ENCODE peak calls at places on chromosomes 6 and 20, in four cellular contexts. J, G, M and N are unnamed samples.

GRCh38 chr20:6169251-6169650 is 46.4 kb upstream of the FERMT1 start:
- DNase-seq in J (no peak), G (no peak), M (no peak), N (no peak)

GRCh38 chr6:12169377-12169776 is 120.8 kb upstream of the EDN1 start:
- DNase-seq in J (no peak), G (no peak), M (no peak), N (no peak)

GRCh38 chr20:3846378-3846739 is 275 bp upstream of the MAVS start:
- DNase-seq in J (no peak), G (no peak), M (peak), N (no peak)

GRCh38 chr20:57012691-57013090 is 253.8 kb downstream of the BMP7 start:
- DNase-seq in J (no peak), G (no peak), M (no peak), N (no peak)

GRCh38 chr6:31441368-31442267 is 38.2 kb downstream of the MICA start:
- DNase-seq in J (no peak), G (peak), M (peak), N (peak)

GRCh38 chr6:2877057-2877882 is 25.8 kb downstream of the SERPINB9 start:
- DNase-seq in J (no peak), G (no peak), M (no peak), N (no peak)

GRCh38 chr20:57526067-57526884 is 1.3 kb upstream of the CTCFL start:
- DNase-seq in J (no peak), G (peak), M (no peak), N (no peak)

GRCh38 chr6:157761926-157762325 is 61.1 kb upstream of the SNX9 start:
- DNase-seq in J (no peak), G (no peak), M (no peak), N (no peak)

GRCh38 chr20:24634855-24635254 is 165.4 kb downstream of the SYNDIG1 start:
- DNase-seq in J (peak), G (no peak), M (no peak), N (no peak)

GRCh38 chr20:8744228-8744844 is 324.6 kb upstream of the PLCB4 start:
- DNase-seq in J (no peak), G (no peak), M (no peak), N (no peak)

GRCh38 chr6:151317206-151317994 is 74.0 kb downstream of the ZBTB2 start:
- DNase-seq in J (peak), G (no peak), M (no peak), N (no peak)

GRCh38 chr6:6091608-6092002 is 84.9 kb upstream of the NRN1 start:
- DNase-seq in J (no peak), G (no peak), M (no peak), N (no peak)

GRCh38 chr6:35228483-35228882 is 14.7 kb downstream of the SCUBE3 start:
- DNase-seq in J (no peak), G (no peak), M (no peak), N (no peak)

GRCh38 chr6:31723245-31723979 is at the start of gene MPIG6B:
- DNase-seq in J (no peak), G (no peak), M (no peak), N (no peak)

GRCh38 chr20:38032585-38033329 is 499 bp downstream of the TTI1 start:
- DNase-seq in J (no peak), G (peak), M (peak), N (no peak)

GRCh38 chr20:25071722-25072121 is 10.2 kb downstream of the VSX1 start:
- DNase-seq in J (no peak), G (no peak), M (no peak), N (no peak)

GRCh38 chr6:107683183-107683582 is 140.9 kb downstream of the SCML4 start:
- DNase-seq in J (no peak), G (no peak), M (no peak), N (no peak)

GRCh38 chr6:54426995-54427394 is 118.8 kb downstream of the TINAG start:
- DNase-seq in J (no peak), G (no peak), M (no peak), N (no peak)

GRCh38 chr6:70131528-70131927 is 171.4 kb downstream of the COL9A1 start:
- DNase-seq in J (no peak), G (no peak), M (no peak), N (no peak)

GRCh38 chr6:41878246-41878645 is 16.9 kb downstream of the USP49 start:
- DNase-seq in J (no peak), G (no peak), M (no peak), N (no peak)

GRCh38 chr20:14235355-14235754 is 102.1 kb downstream of the FLRT3 start:
- DNase-seq in J (peak), G (no peak), M (no peak), N (no peak)

GRCh38 chr6:146546440-146546839 is 2.8 kb downstream of the RAB32 start:
- DNase-seq in J (peak), G (no peak), M (no peak), N (no peak)

GRCh38 chr20:33914871-33915270 is 78.8 kb upstream of the RALY start:
- DNase-seq in J (peak), G (no peak), M (no peak), N (no peak)

GRCh38 chr6:17700421-17701416 is 6.0 kb downstream of the NUP153 start:
- DNase-seq in J (no peak), G (no peak), M (no peak), N (no peak)

GRCh38 chr6:130417951-130418350 is 52.1 kb downstream of the TMEM200A start:
- DNase-seq in J (no peak), G (no peak), M (no peak), N (no peak)

GRCh38 chr6:52482903-52483670 is 62.9 kb downstream of the EFHC1 start:
- DNase-seq in J (no peak), G (no peak), M (no peak), N (no peak)

GRCh38 chr20:38270869-38271608 is 10.5 kb upstream of the KIAA1755 start:
- DNase-seq in J (peak), G (no peak), M (peak), N (no peak)

GRCh38 chr6:117920493-117920845 is 13.4 kb downstream of the SLC35F1 start:
- DNase-seq in J (no peak), G (no peak), M (no peak), N (peak)

DNA sequence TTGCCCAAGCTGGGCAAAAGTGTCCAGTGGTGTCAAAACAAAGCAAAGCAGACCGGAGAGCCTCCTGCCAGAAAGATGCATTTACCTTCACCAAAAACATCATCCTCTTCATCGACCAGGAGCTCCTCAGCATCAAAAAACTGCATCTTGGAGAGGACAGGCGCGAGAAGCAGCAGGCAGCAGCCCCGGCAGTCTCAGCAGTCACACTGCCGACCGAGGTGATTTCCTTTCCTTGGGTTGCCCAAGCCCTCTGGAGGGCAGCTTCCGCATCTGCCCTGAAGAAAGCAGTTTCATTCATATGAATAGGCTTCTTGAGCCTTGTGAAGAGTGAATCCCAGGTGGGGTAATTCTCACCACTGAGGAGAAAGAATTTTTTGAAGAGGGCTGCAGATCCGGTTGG is at the start of gene RIPOR2:
- DNase-seq in J (no peak), G (peak), M (peak), N (no peak)
- TF ChIP-seq CTCF in J (no peak), G (no peak), M (no peak), N (no peak)

GRCh38 chr20:50733644-50734349 is 2.4 kb downstream of the PARD6B start:
- DNase-seq in J (no peak), G (no peak), M (no peak), N (no peak)
- H3K4me3 ChIP-seq in J (peak), G (no peak), M (no peak), N (no peak)

DNA sequence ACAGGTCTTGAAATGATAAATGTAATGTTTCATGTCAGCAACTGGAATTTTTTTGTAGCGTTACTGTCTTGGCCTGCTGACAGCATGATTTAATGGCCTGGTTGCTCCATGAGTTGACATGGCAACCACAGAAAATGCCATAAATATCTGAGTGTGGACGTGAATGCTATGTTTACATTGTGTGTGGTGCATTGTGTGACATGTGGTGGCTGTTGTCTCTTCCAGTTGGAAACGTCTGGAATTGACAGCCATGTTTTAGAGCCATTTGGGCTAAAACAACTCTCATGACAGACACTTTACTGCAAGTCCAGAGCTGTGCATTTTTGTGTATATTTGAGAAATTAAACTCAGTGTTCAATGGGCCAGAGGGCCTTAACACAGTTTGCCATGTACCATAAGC is 170.0 kb downstream of the FOXA2 start:
- DNase-seq in J (no peak), G (no peak), M (no peak), N (no peak)
- TF ChIP-seq CTCF in J (no peak), G (no peak), M (no peak), N (no peak)

DNA sequence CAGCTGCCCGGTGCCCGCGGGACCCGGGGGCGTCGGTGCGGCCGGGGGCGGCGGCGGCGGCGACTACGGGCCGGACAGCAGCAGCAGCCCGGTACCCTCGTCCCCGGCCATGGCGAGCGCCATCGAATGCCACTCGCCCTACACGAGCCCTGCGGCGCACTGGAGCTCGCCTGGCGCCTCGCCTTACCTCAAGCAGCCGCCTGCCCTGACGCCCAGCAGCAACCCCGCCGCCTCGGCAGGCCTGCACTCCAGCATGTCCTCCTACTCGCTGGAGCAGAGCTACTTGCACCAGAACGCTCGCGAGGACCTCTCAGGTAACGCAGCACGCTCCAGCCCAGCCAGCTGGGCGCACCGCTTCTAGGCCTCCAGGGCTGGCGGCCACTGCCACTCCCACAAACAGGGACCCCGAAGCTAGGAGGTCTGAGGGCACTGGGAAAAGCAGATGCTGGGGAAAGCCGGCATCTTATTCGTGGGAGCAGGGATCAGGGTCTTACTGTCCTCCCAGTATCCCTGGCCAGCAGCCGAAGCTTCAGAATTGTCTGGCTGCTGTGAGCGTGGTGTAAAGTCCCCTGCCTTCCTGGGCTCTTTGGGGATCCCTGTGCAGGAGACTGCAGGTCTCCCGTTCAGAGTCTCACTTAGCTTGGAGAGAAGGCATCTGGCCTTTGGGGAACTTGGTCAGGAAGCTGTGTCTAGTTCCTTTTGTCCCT is 1.6 kb downstream of the FOXF2 start:
- DNase-seq in J (no peak), G (no peak), M (no peak), N (no peak)
- H3K4me3 ChIP-seq in J (no peak), G (peak), M (peak), N (peak)

DNA sequence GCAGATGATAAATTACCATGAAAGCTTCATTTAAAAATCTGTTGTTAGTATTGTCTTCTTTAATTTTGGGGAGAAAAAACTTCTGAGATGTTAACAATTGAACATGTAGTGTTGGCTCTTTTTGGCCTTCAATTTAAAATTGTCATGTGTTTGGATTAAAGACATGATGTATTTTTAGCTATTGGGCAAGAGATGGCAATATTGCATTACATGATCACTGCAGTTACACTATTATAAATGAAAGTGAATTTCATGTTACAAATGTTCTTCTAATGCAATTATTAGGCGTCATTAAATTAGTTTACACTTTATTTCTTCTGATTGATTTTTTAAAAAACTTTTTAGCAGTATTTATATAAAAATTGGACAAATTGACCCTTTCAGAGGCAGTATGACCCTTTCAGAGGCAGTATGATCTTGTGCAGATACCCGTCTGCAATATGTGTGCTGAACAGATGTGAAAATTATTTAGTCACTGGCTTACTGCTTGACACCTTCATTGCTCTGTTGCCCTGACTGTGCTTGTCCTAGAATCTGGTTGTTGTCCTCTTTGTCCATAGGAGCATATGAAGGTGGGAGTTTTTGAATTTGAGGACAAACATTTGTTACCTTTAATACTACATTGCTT is 25.8 kb downstream of the CDKAL1 start:
- DNase-seq in J (no peak), G (no peak), M (no peak), N (no peak)
- TF ChIP-seq CTCF in J (no peak), G (no peak), M (no peak), N (no peak)

DNA sequence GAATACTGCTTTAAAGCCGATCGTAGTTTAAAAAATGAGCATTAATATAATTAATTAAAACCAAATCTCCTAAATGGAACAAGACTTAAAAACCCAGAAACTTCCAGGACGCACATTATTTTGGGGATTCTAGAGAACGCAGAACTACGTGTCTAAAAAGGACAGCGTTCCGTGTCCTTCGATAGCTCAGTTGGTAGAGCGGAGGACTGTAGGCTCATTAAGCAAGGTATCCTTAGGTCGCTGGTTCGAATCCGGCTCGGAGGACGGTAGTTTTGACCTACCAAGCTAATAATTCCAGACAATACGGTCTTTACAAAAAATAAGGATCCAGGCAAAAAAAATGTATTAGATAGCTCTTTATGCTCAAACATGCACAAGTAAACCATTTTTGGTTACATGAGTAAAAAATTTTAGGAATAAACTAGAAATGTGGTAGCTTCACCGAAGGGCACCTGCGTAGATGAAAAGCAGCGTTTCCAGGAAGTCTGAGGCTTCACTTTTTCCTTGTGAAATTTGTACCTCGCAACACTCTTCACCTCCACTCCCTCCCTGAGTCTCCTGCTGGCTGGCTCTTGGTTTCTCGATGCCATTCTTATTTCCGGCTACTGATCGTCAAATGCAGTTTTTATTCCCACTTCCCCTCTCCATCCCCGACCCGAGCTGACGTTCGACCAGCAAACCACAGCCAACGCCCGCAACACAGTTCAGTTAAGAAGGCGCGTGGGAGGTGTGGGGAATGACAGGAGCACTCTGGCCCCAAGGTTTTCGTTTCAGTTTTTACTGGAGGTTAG is 19.6 kb upstream of the ABT1 start:
- DNase-seq in J (no peak), G (peak), M (peak), N (no peak)
- H3K4me3 ChIP-seq in J (peak), G (no peak), M (peak), N (no peak)

DNA sequence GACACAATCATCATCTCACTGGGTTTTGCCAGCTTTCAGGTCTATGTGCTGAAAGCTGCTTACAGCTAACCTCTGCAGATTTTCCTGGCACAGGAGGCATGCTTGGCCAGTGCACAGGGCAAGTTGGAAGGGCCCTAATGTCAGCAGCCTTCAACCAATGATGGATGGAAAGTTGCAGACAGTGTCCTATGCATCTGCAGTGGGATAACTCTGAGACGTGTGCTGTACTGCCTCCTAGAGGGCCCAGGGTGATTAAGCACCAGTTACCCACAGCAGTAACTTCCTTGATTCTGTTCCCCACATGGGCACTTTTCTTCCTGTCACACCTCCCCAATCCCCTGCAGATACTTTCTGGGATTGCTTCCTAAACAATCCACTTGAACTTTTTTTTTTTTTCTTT is 38.6 kb downstream of the OVOL2 start:
- DNase-seq in J (no peak), G (no peak), M (no peak), N (no peak)
- TF ChIP-seq CTCF in J (peak), G (no peak), M (no peak), N (peak)

DNA sequence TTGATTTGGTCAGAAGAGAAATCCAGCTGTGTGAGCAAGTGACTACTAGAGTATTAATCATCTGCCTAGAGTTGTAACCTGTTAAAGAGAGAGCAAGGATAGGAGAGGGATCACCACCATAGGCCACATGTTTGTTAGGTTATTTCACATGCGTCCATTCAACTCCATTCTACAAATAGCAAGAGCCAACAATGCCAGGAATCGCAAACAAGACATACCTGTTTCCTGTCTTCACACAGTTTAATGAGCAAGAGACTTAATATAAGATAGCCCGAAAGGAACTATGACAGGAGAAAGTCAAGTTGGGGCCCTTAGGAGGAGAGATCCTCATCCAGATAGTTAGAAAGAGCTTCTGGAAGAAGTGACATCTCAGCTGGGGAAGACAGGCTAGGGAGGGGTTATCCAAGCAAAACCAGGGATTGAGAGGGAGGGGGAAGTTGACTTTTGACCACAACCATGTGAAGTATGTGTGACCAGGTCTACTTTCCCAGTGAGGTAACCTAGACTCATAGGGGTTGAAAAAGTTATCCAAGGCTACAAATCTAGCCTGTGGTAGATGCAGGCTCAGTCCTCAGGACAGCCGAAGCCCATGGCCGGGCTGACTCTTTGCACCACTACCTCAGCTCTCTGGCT is 147.4 kb downstream of the ALDH8A1 start:
- DNase-seq in J (peak), G (no peak), M (no peak), N (peak)
- H3K4me3 ChIP-seq in J (no peak), G (no peak), M (no peak), N (no peak)